ENCODE peak calls at places on chromosome 10, in seven cellular contexts. One of them, this sample, is unnamed.

GRCh38 chr10:113267616-113268015 is 285.2 kb upstream of the HABP2 start:
- DNase-seq in HT1080: no peak
- DNase-seq in stimulated activated CD4-positive, alpha-beta T cell treated with anti-CD3 and anti-CD28 coated beads, TNF-alpha, amount 100 ng/mL, for 48 hours: no peak
- DNase-seq in fibroblast of lung: no peak
- DNase-seq in NCI-H82: no peak
- DNase-seq in endothelial cell: no peak
- DNase-seq in psoas muscle: no peak
- DNase-seq in this sample: peak; percentile 38

GRCh38 chr10:121514141-121514865 is 83.9 kb downstream of the FGFR2 start:
- DNase-seq in HT1080: no peak
- DNase-seq in stimulated activated CD4-positive, alpha-beta T cell treated with anti-CD3 and anti-CD28 coated beads, TNF-alpha, amount 100 ng/mL, for 48 hours: no peak
- DNase-seq in fibroblast of lung: no peak
- DNase-seq in NCI-H82: no peak
- DNase-seq in endothelial cell: no peak
- DNase-seq in psoas muscle: no peak
- DNase-seq in this sample: no peak

GRCh38 chr10:106224676-106225075 is 939.8 kb downstream of the SORCS1 start:
- DNase-seq in HT1080: peak; percentile 62
- DNase-seq in stimulated activated CD4-positive, alpha-beta T cell treated with anti-CD3 and anti-CD28 coated beads, TNF-alpha, amount 100 ng/mL, for 48 hours: no peak
- DNase-seq in fibroblast of lung: no peak
- DNase-seq in NCI-H82: no peak
- DNase-seq in endothelial cell: no peak
- DNase-seq in psoas muscle: no peak
- DNase-seq in this sample: no peak

GRCh38 chr10:62037166-62037831 is 135.8 kb downstream of the ARID5B start:
- DNase-seq in HT1080: no peak
- DNase-seq in stimulated activated CD4-positive, alpha-beta T cell treated with anti-CD3 and anti-CD28 coated beads, TNF-alpha, amount 100 ng/mL, for 48 hours: no peak
- DNase-seq in fibroblast of lung: peak; percentile 87
- DNase-seq in NCI-H82: no peak
- DNase-seq in endothelial cell: no peak
- DNase-seq in psoas muscle: no peak
- DNase-seq in this sample: peak; percentile 81

GRCh38 chr10:11782793-11783557 is 40.2 kb upstream of the PROSER2 start:
- DNase-seq in HT1080: peak; percentile 58
- DNase-seq in stimulated activated CD4-positive, alpha-beta T cell treated with anti-CD3 and anti-CD28 coated beads, TNF-alpha, amount 100 ng/mL, for 48 hours: no peak
- DNase-seq in fibroblast of lung: peak; percentile 70
- DNase-seq in NCI-H82: peak; percentile 65
- DNase-seq in endothelial cell: peak; percentile 24
- DNase-seq in psoas muscle: no peak
- DNase-seq in this sample: peak; percentile 22

GRCh38 chr10:121531076-121531829 is 67.0 kb downstream of the FGFR2 start:
- DNase-seq in HT1080: no peak
- DNase-seq in stimulated activated CD4-positive, alpha-beta T cell treated with anti-CD3 and anti-CD28 coated beads, TNF-alpha, amount 100 ng/mL, for 48 hours: no peak
- DNase-seq in fibroblast of lung: no peak
- DNase-seq in NCI-H82: no peak
- DNase-seq in endothelial cell: no peak
- DNase-seq in psoas muscle: no peak
- DNase-seq in this sample: no peak

GRCh38 chr10:76399216-76399615 is 967.8 kb downstream of the LRMDA start:
- DNase-seq in HT1080: no peak
- DNase-seq in stimulated activated CD4-positive, alpha-beta T cell treated with anti-CD3 and anti-CD28 coated beads, TNF-alpha, amount 100 ng/mL, for 48 hours: no peak
- DNase-seq in fibroblast of lung: no peak
- DNase-seq in NCI-H82: no peak
- DNase-seq in endothelial cell: no peak
- DNase-seq in psoas muscle: no peak
- DNase-seq in this sample: no peak

GRCh38 chr10:117363027-117363426 is 12.2 kb downstream of the PDZD8 start:
- DNase-seq in HT1080: peak; percentile 89
- DNase-seq in stimulated activated CD4-positive, alpha-beta T cell treated with anti-CD3 and anti-CD28 coated beads, TNF-alpha, amount 100 ng/mL, for 48 hours: no peak
- DNase-seq in fibroblast of lung: peak; percentile 41
- DNase-seq in NCI-H82: no peak
- DNase-seq in endothelial cell: no peak
- DNase-seq in psoas muscle: no peak
- DNase-seq in this sample: peak; percentile 86

GRCh38 chr10:87860156-87860795 is 3.1 kb downstream of the KLLN start:
- DNase-seq in HT1080: peak; percentile 83
- DNase-seq in stimulated activated CD4-positive, alpha-beta T cell treated with anti-CD3 and anti-CD28 coated beads, TNF-alpha, amount 100 ng/mL, for 48 hours: no peak
- DNase-seq in fibroblast of lung: peak; percentile 72
- DNase-seq in NCI-H82: peak; percentile 42
- DNase-seq in endothelial cell: no peak
- DNase-seq in psoas muscle: no peak
- DNase-seq in this sample: peak; percentile 46

GRCh38 chr10:63120554-63120953 is 12.6 kb upstream of the NRBF2 start:
- DNase-seq in HT1080: peak; percentile 38
- DNase-seq in stimulated activated CD4-positive, alpha-beta T cell treated with anti-CD3 and anti-CD28 coated beads, TNF-alpha, amount 100 ng/mL, for 48 hours: no peak
- DNase-seq in fibroblast of lung: peak; percentile 97
- DNase-seq in NCI-H82: peak; percentile 83
- DNase-seq in endothelial cell: no peak
- DNase-seq in psoas muscle: no peak
- DNase-seq in this sample: peak; percentile 99

GRCh38 chr10:70880077-70880534 is 8.3 kb downstream of the PCBD1 start:
- DNase-seq in HT1080: peak; percentile 74
- DNase-seq in stimulated activated CD4-positive, alpha-beta T cell treated with anti-CD3 and anti-CD28 coated beads, TNF-alpha, amount 100 ng/mL, for 48 hours: peak; percentile 52
- DNase-seq in fibroblast of lung: peak; percentile 83
- DNase-seq in NCI-H82: peak; percentile 89
- DNase-seq in endothelial cell: peak; percentile 73
- DNase-seq in psoas muscle: peak; percentile 80
- DNase-seq in this sample: peak; percentile 53

GRCh38 chr10:92751827-92752226 is 62.1 kb downstream of the HHEX start:
- DNase-seq in HT1080: no peak
- DNase-seq in stimulated activated CD4-positive, alpha-beta T cell treated with anti-CD3 and anti-CD28 coated beads, TNF-alpha, amount 100 ng/mL, for 48 hours: no peak
- DNase-seq in fibroblast of lung: no peak
- DNase-seq in NCI-H82: no peak
- DNase-seq in endothelial cell: no peak
- DNase-seq in psoas muscle: no peak
- DNase-seq in this sample: no peak

GRCh38 chr10:103042129-103042528 is 124.0 kb downstream of the CNNM2 start:
- DNase-seq in HT1080: no peak
- DNase-seq in stimulated activated CD4-positive, alpha-beta T cell treated with anti-CD3 and anti-CD28 coated beads, TNF-alpha, amount 100 ng/mL, for 48 hours: no peak
- DNase-seq in fibroblast of lung: no peak
- DNase-seq in NCI-H82: no peak
- DNase-seq in endothelial cell: no peak
- DNase-seq in psoas muscle: no peak
- DNase-seq in this sample: no peak

GRCh38 chr10:21279217-21279575 is 246.3 kb downstream of the SKIDA1 start:
- DNase-seq in HT1080: no peak
- DNase-seq in stimulated activated CD4-positive, alpha-beta T cell treated with anti-CD3 and anti-CD28 coated beads, TNF-alpha, amount 100 ng/mL, for 48 hours: no peak
- DNase-seq in fibroblast of lung: no peak
- DNase-seq in NCI-H82: no peak
- DNase-seq in endothelial cell: no peak
- DNase-seq in psoas muscle: no peak
- DNase-seq in this sample: no peak

This sample was measured in astrocyte.